ENCODE peak calls at places on chromosomes 4 and X, in nine cellular contexts. One of them, this sample, is unnamed.

GRCh38 chr4:40059362-40059761 is 2.7 kb downstream of the N4BP2 start:
- DNase-seq in PC-3: no peak
- DNase-seq in upper lobe of right lung: no peak
- DNase-seq in lung: no peak
- DNase-seq in fibroblast of lung: no peak
- DNase-seq in BE2C: no peak
- DNase-seq in uterus: no peak
- DNase-seq in psoas muscle: no peak
- DNase-seq in SK-N-SH: no peak
- DNase-seq in this sample: no peak

GRCh38 chrX:126027229-126027628 is 138.9 kb downstream of the DCAF12L2 start:
- DNase-seq in PC-3: no peak
- DNase-seq in upper lobe of right lung: no peak
- DNase-seq in lung: no peak
- DNase-seq in fibroblast of lung: no peak
- DNase-seq in BE2C: no peak
- DNase-seq in uterus: no peak
- DNase-seq in psoas muscle: no peak
- DNase-seq in SK-N-SH: no peak
- DNase-seq in this sample: no peak

GRCh38 chr4:1512738-1513660 is 106.8 kb upstream of the NKX1-1 start:
- DNase-seq in PC-3: peak; percentile 41
- DNase-seq in upper lobe of right lung: peak; percentile 77
- DNase-seq in lung: no peak
- DNase-seq in fibroblast of lung: no peak
- DNase-seq in BE2C: peak; percentile 61
- DNase-seq in uterus: no peak
- DNase-seq in psoas muscle: peak; percentile 42
- DNase-seq in SK-N-SH: peak; percentile 87
- DNase-seq in this sample: no peak

GRCh38 chr4:121789960-121790829 is 10.9 kb upstream of the EXOSC9 start:
- DNase-seq in PC-3: peak; percentile 80
- DNase-seq in upper lobe of right lung: no peak
- DNase-seq in lung: no peak
- DNase-seq in fibroblast of lung: peak; percentile 66
- DNase-seq in BE2C: no peak
- DNase-seq in uterus: no peak
- DNase-seq in psoas muscle: no peak
- DNase-seq in SK-N-SH: no peak
- DNase-seq in this sample: no peak

GRCh38 chr4:62250100-62250499 is 1050.0 kb downstream of the ADGRL3 start:
- DNase-seq in PC-3: no peak
- DNase-seq in upper lobe of right lung: no peak
- DNase-seq in lung: no peak
- DNase-seq in fibroblast of lung: no peak
- DNase-seq in BE2C: no peak
- DNase-seq in uterus: no peak
- DNase-seq in psoas muscle: no peak
- DNase-seq in SK-N-SH: no peak
- DNase-seq in this sample: no peak

GRCh38 chr4:47031011-47031678 is at the start of gene GABRB1:
- DNase-seq in PC-3: no peak
- DNase-seq in upper lobe of right lung: peak; percentile 78
- DNase-seq in lung: peak; percentile 45
- DNase-seq in fibroblast of lung: peak; percentile 70
- DNase-seq in BE2C: peak; percentile 74
- DNase-seq in uterus: peak; percentile 40
- DNase-seq in psoas muscle: peak; percentile 22
- DNase-seq in SK-N-SH: peak; percentile 38
- DNase-seq in this sample: peak; percentile 59

GRCh38 chr4:107896158-107896645 is 35.1 kb upstream of the CYP2U1 start:
- DNase-seq in PC-3: peak; percentile 92
- DNase-seq in upper lobe of right lung: no peak
- DNase-seq in lung: peak; percentile 32
- DNase-seq in fibroblast of lung: peak; percentile 85
- DNase-seq in BE2C: no peak
- DNase-seq in uterus: no peak
- DNase-seq in psoas muscle: no peak
- DNase-seq in SK-N-SH: no peak
- DNase-seq in this sample: no peak

GRCh38 chrX:93591398-93591797 is 82.0 kb downstream of the NAP1L3 start:
- DNase-seq in PC-3: peak; percentile 1
- DNase-seq in upper lobe of right lung: no peak
- DNase-seq in lung: no peak
- DNase-seq in fibroblast of lung: no peak
- DNase-seq in BE2C: no peak
- DNase-seq in uterus: no peak
- DNase-seq in psoas muscle: no peak
- DNase-seq in SK-N-SH: no peak
- DNase-seq in this sample: no peak

GRCh38 chr4:8710946-8711345 is 118.4 kb downstream of the CPZ start:
- DNase-seq in PC-3: no peak
- DNase-seq in upper lobe of right lung: peak; percentile 44
- DNase-seq in lung: no peak
- DNase-seq in fibroblast of lung: no peak
- DNase-seq in BE2C: no peak
- DNase-seq in uterus: peak; percentile 2
- DNase-seq in psoas muscle: no peak
- DNase-seq in SK-N-SH: peak; percentile 3
- DNase-seq in this sample: no peak

GRCh38 chr4:76659103-76659490 is 224.1 kb downstream of the SHROOM3 start:
- DNase-seq in PC-3: no peak
- DNase-seq in upper lobe of right lung: no peak
- DNase-seq in lung: no peak
- DNase-seq in fibroblast of lung: no peak
- DNase-seq in BE2C: peak; percentile 35
- DNase-seq in uterus: no peak
- DNase-seq in psoas muscle: no peak
- DNase-seq in SK-N-SH: no peak
- DNase-seq in this sample: no peak

GRCh38 chrX:10447577-10448214 is 172.7 kb downstream of the MID1 start:
- DNase-seq in PC-3: peak; percentile 94
- DNase-seq in upper lobe of right lung: no peak
- DNase-seq in lung: no peak
- DNase-seq in fibroblast of lung: peak; percentile 25
- DNase-seq in BE2C: no peak
- DNase-seq in uterus: no peak
- DNase-seq in psoas muscle: no peak
- DNase-seq in SK-N-SH: no peak
- DNase-seq in this sample: no peak

GRCh38 chrX:130060122-130061069 is 49.9 kb downstream of the ELF4 start:
- DNase-seq in PC-3: peak; percentile 86
- DNase-seq in upper lobe of right lung: peak; percentile 91
- DNase-seq in lung: peak; percentile 82
- DNase-seq in fibroblast of lung: peak; percentile 53
- DNase-seq in BE2C: peak; percentile 84
- DNase-seq in uterus: peak; percentile 71
- DNase-seq in psoas muscle: peak; percentile 81
- DNase-seq in SK-N-SH: peak; percentile 98
- DNase-seq in this sample: peak; percentile 90
- H3K4me1 ChIP-seq in PC-3: peaks cover 5% of the 10 kb centered on the region
- H3K4me1 ChIP-seq in upper lobe of right lung: no peaks in the 10 kb centered on the region
- H3K4me1 ChIP-seq in lung: no peaks in the 10 kb centered on the region
- H3K4me1 ChIP-seq in fibroblast of lung: no peaks in the 10 kb centered on the region
- H3K4me1 ChIP-seq in BE2C: no peaks in the 10 kb centered on the region
- H3K4me1 ChIP-seq in uterus: no peaks in the 10 kb centered on the region
- H3K4me1 ChIP-seq in psoas muscle: no peaks in the 10 kb centered on the region
- H3K4me1 ChIP-seq in SK-N-SH: no peaks in the 10 kb centered on the region
- H3K4me1 ChIP-seq in this sample: peaks cover 3% of the 10 kb centered on the region

GRCh38 chr4:78568640-78569261 is 17.2 kb downstream of the ANXA3 start:
- DNase-seq in PC-3: no peak
- DNase-seq in upper lobe of right lung: no peak
- DNase-seq in lung: no peak
- DNase-seq in fibroblast of lung: no peak
- DNase-seq in BE2C: no peak
- DNase-seq in uterus: no peak
- DNase-seq in psoas muscle: no peak
- DNase-seq in SK-N-SH: no peak
- DNase-seq in this sample: no peak
- H3K36me3 ChIP-seq in PC-3: peaks cover 23% of the 10 kb centered on the region
- H3K36me3 ChIP-seq in upper lobe of right lung: no peaks in the 10 kb centered on the region
- H3K36me3 ChIP-seq in lung: peaks cover 1% of the 10 kb centered on the region
- H3K36me3 ChIP-seq in fibroblast of lung: no peaks in the 10 kb centered on the region
- H3K36me3 ChIP-seq in BE2C: no peaks in the 10 kb centered on the region
- H3K36me3 ChIP-seq in uterus: no peaks in the 10 kb centered on the region
- H3K36me3 ChIP-seq in psoas muscle: no peaks in the 10 kb centered on the region
- H3K36me3 ChIP-seq in SK-N-SH: no peaks in the 10 kb centered on the region
- H3K36me3 ChIP-seq in this sample: peaks cover 3% of the 10 kb centered on the region

GRCh38 chr4:32136081-32136787 is 1416.1 kb downstream of the PCDH7 start:
- DNase-seq in PC-3: peak; percentile 14
- DNase-seq in upper lobe of right lung: no peak
- DNase-seq in lung: no peak
- DNase-seq in fibroblast of lung: no peak
- DNase-seq in BE2C: no peak
- DNase-seq in uterus: no peak
- DNase-seq in psoas muscle: no peak
- DNase-seq in SK-N-SH: no peak
- DNase-seq in this sample: no peak
- TF ChIP-seq CTCF in PC-3: no peak
- TF ChIP-seq CTCF in upper lobe of right lung: no peak
- TF ChIP-seq CTCF in lung: no peak
- TF ChIP-seq CTCF in fibroblast of lung: no peak
- TF ChIP-seq CTCF in BE2C: peak; percentile 7
- TF ChIP-seq CTCF in uterus: no peak
- TF ChIP-seq CTCF in psoas muscle: no peak
- TF ChIP-seq CTCF in SK-N-SH: no peak
- TF ChIP-seq CTCF in this sample: no peak

DNA sequence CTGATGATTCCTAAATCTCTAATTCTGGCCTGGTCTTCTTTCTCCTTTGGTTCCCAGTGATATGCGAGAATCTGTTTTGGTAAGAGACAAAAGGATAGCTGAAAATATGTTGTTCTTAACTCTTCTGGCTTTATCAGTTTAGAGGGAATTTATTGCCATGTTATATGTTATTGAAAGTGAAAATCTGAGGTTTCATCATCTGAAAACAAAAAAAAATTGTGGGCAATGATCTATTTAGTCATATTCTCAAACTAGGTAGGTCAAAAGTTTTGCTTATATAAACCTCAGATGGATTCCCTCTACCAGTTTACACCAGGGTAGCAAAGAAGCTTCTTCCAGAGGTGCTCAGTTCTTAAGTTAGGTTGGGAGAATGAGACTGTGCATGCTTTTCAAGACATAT is 103.6 kb downstream of the ITM2A start:
- DNase-seq in PC-3: no peak
- DNase-seq in upper lobe of right lung: no peak
- DNase-seq in lung: no peak
- DNase-seq in fibroblast of lung: no peak
- DNase-seq in BE2C: no peak
- DNase-seq in uterus: no peak
- DNase-seq in psoas muscle: no peak
- DNase-seq in SK-N-SH: no peak
- DNase-seq in this sample: no peak
- H3K4me1 ChIP-seq in PC-3: no peaks in the 10 kb centered on the region
- H3K4me1 ChIP-seq in upper lobe of right lung: no peaks in the 10 kb centered on the region
- H3K4me1 ChIP-seq in lung: peaks cover 2% of the 10 kb centered on the region
- H3K4me1 ChIP-seq in fibroblast of lung: no peaks in the 10 kb centered on the region
- H3K4me1 ChIP-seq in BE2C: no peaks in the 10 kb centered on the region
- H3K4me1 ChIP-seq in uterus: no peaks in the 10 kb centered on the region
- H3K4me1 ChIP-seq in psoas muscle: no peaks in the 10 kb centered on the region
- H3K4me1 ChIP-seq in SK-N-SH: no peaks in the 10 kb centered on the region
- H3K4me1 ChIP-seq in this sample: no peaks in the 10 kb centered on the region

GRCh38 chr4:10093273-10093621 is 23.4 kb downstream of the WDR1 start:
- DNase-seq in PC-3: no peak
- DNase-seq in upper lobe of right lung: no peak
- DNase-seq in lung: no peak
- DNase-seq in fibroblast of lung: no peak
- DNase-seq in BE2C: no peak
- DNase-seq in uterus: no peak
- DNase-seq in psoas muscle: peak; percentile 12
- DNase-seq in SK-N-SH: no peak
- DNase-seq in this sample: no peak
- H3K36me3 ChIP-seq in PC-3: peaks cover 40% of the 10 kb centered on the region
- H3K36me3 ChIP-seq in upper lobe of right lung: peaks cover 97% of the 10 kb centered on the region
- H3K36me3 ChIP-seq in lung: peaks cover 82% of the 10 kb centered on the region
- H3K36me3 ChIP-seq in fibroblast of lung: peaks cover 60% of the 10 kb centered on the region
- H3K36me3 ChIP-seq in BE2C: peaks cover 67% of the 10 kb centered on the region
- H3K36me3 ChIP-seq in uterus: no peaks in the 10 kb centered on the region
- H3K36me3 ChIP-seq in psoas muscle: peaks cover 17% of the 10 kb centered on the region
- H3K36me3 ChIP-seq in SK-N-SH: peaks cover 37% of the 10 kb centered on the region
- H3K36me3 ChIP-seq in this sample: peaks cover 2% of the 10 kb centered on the region

GRCh38 chr4:150419939-150420338 is 162.0 kb upstream of the MAB21L2 start:
- DNase-seq in PC-3: no peak
- DNase-seq in upper lobe of right lung: no peak
- DNase-seq in lung: no peak
- DNase-seq in fibroblast of lung: no peak
- DNase-seq in BE2C: no peak
- DNase-seq in uterus: no peak
- DNase-seq in psoas muscle: no peak
- DNase-seq in SK-N-SH: no peak
- DNase-seq in this sample: no peak
- TF ChIP-seq CTCF in PC-3: no peak
- TF ChIP-seq CTCF in upper lobe of right lung: no peak
- TF ChIP-seq CTCF in lung: no peak
- TF ChIP-seq CTCF in fibroblast of lung: no peak
- TF ChIP-seq CTCF in BE2C: no peak
- TF ChIP-seq CTCF in uterus: no peak
- TF ChIP-seq CTCF in psoas muscle: no peak
- TF ChIP-seq CTCF in SK-N-SH: no peak
- TF ChIP-seq CTCF in this sample: no peak

GRCh38 chr4:143358419-143358818 is 21.7 kb downstream of the GAB1 start:
- DNase-seq in PC-3: no peak
- DNase-seq in upper lobe of right lung: no peak
- DNase-seq in lung: no peak
- DNase-seq in fibroblast of lung: no peak
- DNase-seq in BE2C: no peak
- DNase-seq in uterus: no peak
- DNase-seq in psoas muscle: no peak
- DNase-seq in SK-N-SH: no peak
- DNase-seq in this sample: no peak
- H3K4me1 ChIP-seq in PC-3: peaks cover 50% of the 10 kb centered on the region
- H3K4me1 ChIP-seq in upper lobe of right lung: peaks cover 73% of the 10 kb centered on the region
- H3K4me1 ChIP-seq in lung: peaks cover 62% of the 10 kb centered on the region
- H3K4me1 ChIP-seq in fibroblast of lung: peaks cover 24% of the 10 kb centered on the region
- H3K4me1 ChIP-seq in BE2C: no peaks in the 10 kb centered on the region
- H3K4me1 ChIP-seq in uterus: peaks cover 22% of the 10 kb centered on the region
- H3K4me1 ChIP-seq in psoas muscle: peaks cover 89% of the 10 kb centered on the region
- H3K4me1 ChIP-seq in SK-N-SH: peaks cover 68% of the 10 kb centered on the region
- H3K4me1 ChIP-seq in this sample: peaks cover 68% of the 10 kb centered on the region

GRCh38 chr4:183681119-183681518 is 22.0 kb downstream of the TRAPPC11 start:
- DNase-seq in PC-3: no peak
- DNase-seq in upper lobe of right lung: no peak
- DNase-seq in lung: no peak
- DNase-seq in fibroblast of lung: no peak
- DNase-seq in BE2C: no peak
- DNase-seq in uterus: no peak
- DNase-seq in psoas muscle: no peak
- DNase-seq in SK-N-SH: no peak
- DNase-seq in this sample: no peak
- H3K36me3 ChIP-seq in PC-3: peaks cover 20% of the 10 kb centered on the region
- H3K36me3 ChIP-seq in upper lobe of right lung: peaks cover 88% of the 10 kb centered on the region
- H3K36me3 ChIP-seq in lung: peaks cover 10% of the 10 kb centered on the region
- H3K36me3 ChIP-seq in fibroblast of lung: peaks cover 6% of the 10 kb centered on the region
- H3K36me3 ChIP-seq in BE2C: peaks cover 34% of the 10 kb centered on the region
- H3K36me3 ChIP-seq in uterus: no peaks in the 10 kb centered on the region
- H3K36me3 ChIP-seq in psoas muscle: peaks cover 4% of the 10 kb centered on the region
- H3K36me3 ChIP-seq in SK-N-SH: peaks cover 81% of the 10 kb centered on the region
- H3K36me3 ChIP-seq in this sample: no peaks in the 10 kb centered on the region

This sample was measured in Caco-2.